ENCODE peak calls at places on chromosome X, in eight cellular contexts. S is activated CD8-positive, alpha-beta memory T cell treated with anti-CD3 and anti-CD28 coated beads for 48 hours; Z is activated CD4-positive, alpha-beta memory T cell treated with anti-CD3 and anti-CD28 coated beads for 36 hours; V is fibroblast of gingiva; T is activated gamma-delta T cell treated with Interleukin-2 at 50 U/mL for 16 hours; H is coronary artery; Q is amniotic stem cell; D is substantia nigra. E is an unnamed sample.

GRCh38 chrX:153692611-153693156 is 5.0 kb downstream of the SLC6A8 start:
- DNase-seq in S (no peak), Z (no peak), V (no peak), T (no peak), H (no peak), Q (no peak), D (no peak), E (no peak)

GRCh38 chrX:43860646-43861370 is 21.4 kb downstream of the MAOB start:
- DNase-seq in S (no peak), Z (no peak), V (peak; percentile 1), T (no peak), H (no peak), Q (no peak), D (no peak), E (no peak)

GRCh38 chrX:16953606-16954211 is 7.3 kb downstream of the REPS2 start:
- DNase-seq in S (no peak), Z (no peak), V (no peak), T (no peak), H (no peak), Q (no peak), D (no peak), E (no peak)

GRCh38 chrX:53795583-53795982 is 109.1 kb upstream of the HUWE1 start:
- DNase-seq in S (no peak), Z (no peak), V (peak; percentile 1), T (no peak), H (no peak), Q (no peak), D (no peak), E (no peak)

GRCh38 chrX:153635788-153636668 is 11.0 kb upstream of the DUSP9 start:
- DNase-seq in S (no peak), Z (peak; percentile 35), V (no peak), T (no peak), H (no peak), Q (no peak), D (no peak), E (no peak)

GRCh38 chrX:151009582-151009981 is 26.4 kb downstream of the HMGB3 start:
- DNase-seq in S (no peak), Z (no peak), V (no peak), T (no peak), H (no peak), Q (no peak), D (no peak), E (no peak)

GRCh38 chrX:24026403-24026801 is 584 bp downstream of the KLHL15 start:
- DNase-seq in S (no peak), Z (no peak), V (peak; percentile 0), T (no peak), H (no peak), Q (no peak), D (no peak), E (no peak)

GRCh38 chrX:24025741-24026402 is 1.1 kb downstream of the KLHL15 start:
- DNase-seq in S (no peak), Z (no peak), V (peak; percentile 84), T (no peak), H (no peak), Q (no peak), D (no peak), E (no peak)

GRCh38 chrX:54825716-54826428 is 18.3 kb downstream of the MAGED2 start:
- DNase-seq in S (no peak), Z (peak; percentile 30), V (no peak), T (peak; percentile 23), H (no peak), Q (no peak), D (no peak), E (no peak)

GRCh38 chrX:40333344-40333743 is 235.6 kb upstream of the BCOR start:
- DNase-seq in S (no peak), Z (no peak), V (no peak), T (no peak), H (no peak), Q (no peak), D (no peak), E (no peak)

GRCh38 chrX:9160698-9161329 is 126.9 kb upstream of the FAM9B start:
- DNase-seq in S (no peak), Z (no peak), V (no peak), T (no peak), H (no peak), Q (no peak), D (no peak), E (no peak)

GRCh38 chrX:69050051-69050785 is 115.0 kb downstream of the PJA1 start:
- DNase-seq in S (no peak), Z (no peak), V (no peak), T (no peak), H (peak; percentile 54), Q (no peak), D (no peak), E (no peak)

GRCh38 chrX:40172169-40172979 is 74.6 kb upstream of the BCOR start:
- DNase-seq in S (no peak), Z (peak; percentile 46), V (peak; percentile 54), T (peak; percentile 35), H (peak; percentile 84), Q (no peak), D (peak; percentile 5), E (no peak)

GRCh38 chrX:136453771-136454170 is 34.0 kb upstream of the BRS3 start:
- DNase-seq in S (no peak), Z (no peak), V (no peak), T (no peak), H (no peak), Q (no peak), D (no peak), E (no peak)

E was measured in type B pancreatic cell.